ENCODE peak calls at places on chromosomes 4 and X, in eight cellular contexts. N, M, F, D, X, I, C and J are unnamed samples.
A peak's percentile ranks its signal among the peaks of the same experiment; 100 is the strongest.

GRCh38 chrX:110114260-110114776 is 111.4 kb downstream of the TMEM164 start:
- DNase-seq in M (no peak), I (no peak), D (no peak), F (no peak), X (no peak), C (no peak), N (no peak), J (no peak)

GRCh38 chrX:141133272-141133671 is 43.7 kb downstream of the LDOC1 start:
- DNase-seq in C (no peak), X (no peak), F (no peak), M (no peak), I (no peak), D (no peak), N (no peak), J (no peak)

GRCh38 chr4:152738812-152739211 is 40.7 kb downstream of the TIGD4 start:
- DNase-seq in X (no peak), I (peak; percentile 16), D (no peak), F (no peak), M (peak; percentile 3), C (no peak), N (no peak), J (no peak)

GRCh38 chr4:138039010-138039409 is 203.1 kb downstream of the SLC7A11 start:
- DNase-seq in X (no peak), N (no peak), D (no peak), M (peak; percentile 94), C (no peak), F (no peak), I (peak; percentile 27), J (no peak)

GRCh38 chr4:2689114-2689513 is 67.0 kb downstream of the TNIP2 start:
- DNase-seq in N (no peak), I (no peak), F (no peak), M (no peak), D (no peak), C (no peak), X (no peak), J (no peak)

GRCh38 chr4:1249731-1250526 is 999 bp upstream of the CTBP1 start:
- DNase-seq in M (no peak), X (peak; percentile 60), F (no peak), I (peak; percentile 48), N (no peak), D (no peak), C (peak; percentile 25), J (peak; percentile 64)

GRCh38 chr4:99383833-99384392 is 31.4 kb upstream of the ADH1C start:
- DNase-seq in F (peak; percentile 27), C (no peak), X (no peak), D (no peak), I (peak; percentile 100), N (no peak), M (peak; percentile 97), J (peak; percentile 79)

GRCh38 chrX:136491832-136492231 is 4.1 kb downstream of the BRS3 start:
- DNase-seq in N (no peak), M (no peak), X (no peak), C (no peak), F (no peak), I (no peak), D (no peak), J (no peak)

GRCh38 chrX:154805696-154806091 is 409 bp upstream of the MPP1 start:
- DNase-seq in N (no peak), C (no peak), X (no peak), D (no peak), I (peak; percentile 54), F (no peak), M (peak; percentile 21), J (no peak)

GRCh38 chr4:124810814-124811213 is 98.3 kb upstream of the ANKRD50 start:
- DNase-seq in C (no peak), N (no peak), M (no peak), F (no peak), I (no peak), D (no peak), X (no peak), J (no peak)

GRCh38 chr4:130336585-130337217 is 1240.7 kb downstream of the C4orf33 start:
- DNase-seq in C (no peak), M (peak; percentile 20), I (peak; percentile 51), F (no peak), X (no peak), N (no peak), D (no peak), J (no peak)

GRCh38 chr4:67080158-67080557 is 465.1 kb downstream of the CENPC start:
- DNase-seq in M (no peak), C (no peak), N (no peak), I (no peak), D (no peak), X (no peak), F (no peak), J (no peak)

GRCh38 chr4:153143527-153144348 is 60.5 kb upstream of the TRIM2 start:
- DNase-seq in N (no peak), I (peak; percentile 75), M (peak; percentile 65), F (no peak), C (no peak), D (peak; percentile 27), X (no peak), J (no peak)

GRCh38 chrX:2334237-2334636 is 166.5 kb downstream of the DHRSX start:
- DNase-seq in D (no peak), N (no peak), F (no peak), C (no peak), X (no peak), I (no peak), M (no peak), J (no peak)
- TF ChIP-seq CTCF in D (no peak), N (no peak), F (no peak), C (no peak), X (no peak), I (no peak), M (no peak), J (no peak)

DNA sequence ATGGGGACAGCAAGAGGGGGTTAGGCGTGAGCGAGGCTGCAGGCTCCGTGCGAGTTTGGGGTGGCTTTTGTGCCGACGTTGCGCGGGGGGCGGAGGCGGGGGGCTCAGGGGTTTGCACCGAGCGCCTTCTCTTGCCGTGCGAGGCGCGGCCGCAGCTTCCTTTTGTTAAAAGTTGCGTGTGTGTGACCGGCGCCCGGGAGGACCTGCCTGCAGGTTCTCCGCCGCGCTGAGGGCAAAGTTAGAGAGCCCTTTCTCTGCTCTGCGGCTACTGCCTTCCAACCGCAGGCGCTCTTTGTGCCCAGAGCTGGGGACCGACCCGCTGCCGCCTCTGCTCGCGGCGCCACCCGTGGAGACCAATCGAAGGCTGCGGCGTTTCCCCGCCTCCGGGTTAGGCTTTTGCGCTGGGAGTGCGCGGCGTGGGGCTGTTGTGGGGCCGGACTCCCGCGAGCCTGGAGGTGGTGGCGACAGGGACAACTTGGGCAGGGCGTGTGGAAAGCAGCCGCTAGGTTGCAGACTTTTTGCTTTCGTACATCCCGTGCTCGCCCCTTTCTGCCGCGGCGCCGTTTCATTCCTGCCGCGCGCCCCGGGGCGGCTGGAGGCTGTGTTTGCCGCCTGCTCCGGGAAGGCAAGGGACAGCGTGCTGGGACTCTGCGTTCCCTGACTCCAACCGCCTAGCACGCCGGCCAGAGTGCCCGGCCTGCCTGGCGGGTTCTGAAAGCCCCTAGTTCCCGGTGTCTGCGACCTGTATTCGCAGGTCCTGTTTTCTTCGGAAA is 750 bp downstream of the KIT start:
- DNase-seq in X (peak; percentile 51), C (no peak), I (peak; percentile 7), D (peak; percentile 69), N (peak; percentile 51), F (peak; percentile 52), M (peak; percentile 36), J (no peak)
- TF ChIP-seq CTCF in X (peak; percentile 59), C (no peak), I (peak; percentile 32), D (no peak), N (peak; percentile 52), F (peak; percentile 53), M (peak; percentile 15), J (no peak)

GRCh38 chr4:80909938-80910337 is 120.6 kb upstream of the BMP3 start:
- DNase-seq in F (no peak), X (no peak), N (no peak), M (no peak), I (no peak), D (no peak), C (no peak), J (no peak)

GRCh38 chr4:80913381-80913780 is 117.1 kb upstream of the BMP3 start:
- DNase-seq in N (no peak), C (no peak), F (no peak), I (peak; percentile 9), X (no peak), M (no peak), D (no peak), J (no peak)

GRCh38 chr4:80912350-80912749 is 118.2 kb upstream of the BMP3 start:
- DNase-seq in M (no peak), N (no peak), I (no peak), C (no peak), D (no peak), X (peak; percentile 7), F (no peak), J (no peak)

GRCh38 chr4:80916770-80917169 is 113.7 kb upstream of the BMP3 start:
- DNase-seq in C (no peak), X (no peak), N (no peak), I (no peak), M (no peak), F (no peak), D (no peak), J (no peak)

DNA sequence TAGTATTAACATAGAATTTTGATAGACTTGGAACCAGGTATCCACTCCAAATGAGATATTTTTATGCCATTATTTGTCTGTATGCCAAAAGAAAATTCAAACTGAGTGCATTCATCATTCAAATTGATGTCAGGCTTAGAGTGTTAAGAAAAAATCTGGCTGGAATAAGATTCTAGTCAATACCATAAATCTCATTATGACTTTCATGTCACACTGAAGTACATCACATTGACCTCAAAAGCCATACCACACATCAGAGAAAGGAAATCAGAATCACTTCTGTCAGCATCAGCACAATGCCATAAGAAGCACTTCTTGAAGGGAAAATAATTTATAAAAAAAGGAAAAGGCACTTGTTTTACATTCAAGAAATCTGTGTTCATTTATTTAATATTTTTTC is 119.0 kb upstream of the BMP3 start:
- DNase-seq in F (no peak), D (no peak), M (no peak), I (no peak), N (no peak), C (no peak), X (no peak), J (no peak)
- TF ChIP-seq CTCF in F (no peak), D (no peak), M (no peak), I (no peak), N (no peak), C (no peak), X (no peak), J (no peak)

GRCh38 chr4:41167191-41167590 is 47.2 kb downstream of the APBB2 start:
- DNase-seq in C (no peak), F (no peak), N (no peak), D (no peak), I (no peak), M (no peak), X (no peak), J (no peak)

GRCh38 chr4:41174444-41174843 is 39.9 kb downstream of the APBB2 start:
- DNase-seq in M (peak; percentile 54), C (no peak), X (no peak), F (no peak), D (no peak), N (no peak), I (peak; percentile 30), J (no peak)

GRCh38 chr4:41172772-41173171 is 41.6 kb downstream of the APBB2 start:
- DNase-seq in X (no peak), M (no peak), N (no peak), F (no peak), I (no peak), D (no peak), C (no peak), J (no peak)

GRCh38 chr4:41164405-41164804 is 49.9 kb downstream of the APBB2 start:
- DNase-seq in N (no peak), C (no peak), D (no peak), I (no peak), M (no peak), F (no peak), X (no peak), J (no peak)

GRCh38 chr4:41169256-41169655 is 45.1 kb downstream of the APBB2 start:
- DNase-seq in X (no peak), C (no peak), D (no peak), N (no peak), I (no peak), F (no peak), M (no peak), J (no peak)
- TF ChIP-seq CTCF in X (no peak), C (no peak), D (no peak), N (no peak), I (no peak), F (no peak), M (no peak), J (no peak)